ENCODE peak calls at places on chromosomes 12 and 14, in four cellular contexts. K is adrenal gland, G is ovary, E is psoas muscle. S is an unnamed sample. For H3K27me3, the result is how much of the 10 kb centered on the place peaks cover.

GRCh38 chr12:116188581-116188980 is 88.9 kb downstream of the MED13L start:
- DNase-seq in E (no peak), G (no peak), K (no peak), S (no peak)

GRCh38 chr12:80353254-80353653 is 90.8 kb upstream of the PTPRQ start:
- DNase-seq in G (no peak), E (no peak), K (no peak), S (peak)

GRCh38 chr12:92338671-92339070 is 193.0 kb upstream of the BTG1 start:
- DNase-seq in G (no peak), E (no peak), K (no peak), S (no peak)

GRCh38 chr14:93042968-93043940 is 72.5 kb downstream of the ITPK1 start:
- DNase-seq in K (peak), E (no peak), G (no peak), S (peak)

GRCh38 chr12:1282670-1283361 is 291.8 kb downstream of the ERC1 start:
- DNase-seq in G (peak), K (no peak), E (no peak), S (no peak)

GRCh38 chr12:11067514-11067913 is 5.4 kb upstream of the TAS2R46 start:
- DNase-seq in E (no peak), K (peak), G (peak), S (no peak)

GRCh38 chr12:9647825-9648700 is 21.4 kb upstream of the CLEC2D start:
- DNase-seq in G (peak), E (peak), K (peak), S (peak)

GRCh38 chr12:19530631-19531020 is 91.3 kb downstream of the AEBP2 start:
- DNase-seq in K (no peak), G (no peak), E (no peak), S (peak)

GRCh38 chr14:77314043-77314442 is 6.6 kb downstream of the POMT2 start:
- DNase-seq in E (no peak), G (no peak), K (peak), S (peak)

GRCh38 chr12:130838284-130838950 is 633 bp downstream of the STX2 start:
- DNase-seq in K (peak), E (peak), G (peak), S (no peak)

GRCh38 chr12:109310247-109311125 is 1.4 kb upstream of the FOXN4 start:
- DNase-seq in G (no peak), K (no peak), E (no peak), S (no peak)

GRCh38 chr12:2115101-2115845 is 62.5 kb downstream of the CACNA1C start:
- DNase-seq in K (no peak), E (no peak), G (no peak), S (no peak)

GRCh38 chr12:85405781-85406522 is 125.9 kb downstream of the ALX1 start:
- DNase-seq in E (no peak), K (no peak), G (no peak), S (no peak)

GRCh38 chr12:45986646-45987338 is 3.6 kb downstream of the SCAF11 start:
- DNase-seq in G (no peak), E (peak), K (no peak), S (no peak)

GRCh38 chr14:34873591-34874385 is 1.4 kb downstream of the BAZ1A start:
- DNase-seq in E (peak), G (peak), K (peak), S (peak)

GRCh38 chr14:34875031-34875922 is at the start of gene BAZ1A:
- DNase-seq in G (peak), E (peak), K (peak), S (peak)

GRCh38 chr14:34872822-34873590 is 2.2 kb downstream of the BAZ1A start:
- DNase-seq in K (no peak), G (peak), E (no peak), S (peak)

DNA sequence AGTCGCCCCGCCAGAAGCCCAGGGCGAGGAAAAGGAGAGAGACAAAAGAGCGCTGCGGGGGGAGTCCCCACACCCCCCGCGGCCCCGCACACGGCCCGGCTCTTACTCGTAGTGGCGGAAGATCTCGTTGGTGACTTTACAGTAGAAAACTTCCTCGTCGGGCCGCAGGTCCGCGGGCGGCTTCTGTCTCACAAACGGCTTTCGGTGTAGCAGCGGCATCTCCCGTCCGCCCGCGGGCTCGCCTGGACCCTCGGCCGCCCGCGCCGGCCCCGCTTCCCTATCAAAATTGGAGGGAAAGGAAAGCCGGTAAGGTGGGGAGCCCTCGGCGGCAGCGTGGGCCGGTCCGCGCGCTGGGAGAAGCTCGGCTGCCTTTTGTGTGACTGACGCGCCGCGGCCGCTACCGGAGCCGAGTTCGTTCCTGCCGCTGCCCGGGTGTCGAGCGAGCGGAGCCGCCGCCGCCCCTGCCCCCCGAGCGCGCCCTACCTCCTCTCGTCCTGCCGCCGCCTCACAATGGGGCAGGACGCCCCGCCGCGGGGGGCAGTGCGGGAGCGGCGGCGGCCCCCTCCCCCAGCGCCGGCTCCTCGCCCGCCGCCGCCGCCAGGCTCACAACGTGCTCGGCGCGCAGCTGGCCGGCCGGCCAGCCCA is 652 bp downstream of the BAZ1A start:
- DNase-seq in G (peak), K (peak), E (peak), S (no peak)
- TF ChIP-seq CTCF in G (no peak), K (peak), E (peak), S (peak)

DNA sequence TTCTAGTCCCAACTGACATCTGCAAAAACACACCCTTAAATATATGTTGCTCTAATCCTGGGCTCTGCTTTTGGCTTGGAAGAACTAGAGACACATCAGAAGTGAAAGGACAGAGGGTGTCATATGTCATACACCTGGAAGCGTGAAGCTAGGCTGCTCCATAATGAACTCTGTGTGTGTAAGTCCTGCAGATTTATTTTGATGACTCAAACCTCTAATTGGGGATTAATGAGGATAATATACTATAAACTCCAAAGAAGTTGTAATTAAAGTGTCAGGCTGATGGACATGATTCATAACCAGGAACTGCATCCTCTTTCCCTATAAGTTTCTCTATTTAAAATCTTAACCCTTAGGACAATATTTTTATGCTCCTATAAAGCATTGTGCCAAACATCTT is 4.4 kb upstream of the KCNK10 start:
- DNase-seq in K (no peak), E (no peak), G (no peak), S (no peak)
- H3K27me3 ChIP-seq in K (under half), E (under half), G (under half), S (under half)

GRCh38 chr12:48851883-48852733 is at the start of gene DDX23:
- DNase-seq in G (peak), E (peak), K (peak), S (peak)
- TF ChIP-seq CTCF in G (no peak), E (no peak), K (no peak), S (no peak)

GRCh38 chr14:102927346-102927877 is 4.9 kb downstream of the AMN start:
- DNase-seq in E (no peak), K (no peak), G (no peak), S (peak)

GRCh38 chr14:102928412-102929348 is 6.2 kb downstream of the AMN start:
- DNase-seq in K (peak), G (peak), E (peak), S (peak)

GRCh38 chr14:102929349-102930137 is 7.1 kb downstream of the AMN start:
- DNase-seq in E (no peak), K (no peak), G (no peak), S (no peak)

GRCh38 chr14:102926104-102926503 is 3.6 kb downstream of the AMN start:
- DNase-seq in K (no peak), G (no peak), E (no peak), S (no peak)

GRCh38 chr14:102927878-102928411 is 5.5 kb downstream of the AMN start:
- DNase-seq in E (no peak), G (no peak), K (no peak), S (no peak)
- H3K27me3 ChIP-seq in E (under half), G (under half), K (under half), S (under half)

DNA sequence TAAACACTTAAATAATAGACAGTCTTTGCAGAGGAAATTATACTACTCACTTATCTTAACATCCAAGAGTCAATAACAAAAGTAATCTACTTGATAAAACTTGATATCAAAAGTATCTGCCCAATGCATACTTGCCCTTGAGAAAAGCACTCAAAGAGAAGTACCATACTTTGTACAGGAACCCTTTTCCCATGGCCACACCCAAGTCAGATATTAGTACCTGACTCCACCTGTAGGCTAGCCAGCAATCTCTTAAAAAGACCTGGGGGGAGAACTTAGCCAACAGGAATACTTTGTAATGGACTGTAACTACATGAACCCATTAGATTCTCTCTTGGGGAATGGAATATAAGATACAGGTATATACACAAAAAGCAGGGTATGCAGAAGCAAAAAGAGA is 99.6 kb upstream of the HECTD1 start:
- DNase-seq in G (no peak), E (no peak), K (no peak), S (peak)
- TF ChIP-seq CTCF in G (no peak), E (no peak), K (no peak), S (no peak)

GRCh38 chr14:37598085-37598972 is 2.9 kb downstream of the TTC6 start:
- DNase-seq in G (no peak), K (no peak), E (no peak), S (peak)

GRCh38 chr14:37598973-37599526 is 3.6 kb downstream of the TTC6 start:
- DNase-seq in E (no peak), G (no peak), K (no peak), S (no peak)

GRCh38 chr14:37601849-37602248 is 6.4 kb downstream of the TTC6 start:
- DNase-seq in G (no peak), E (no peak), K (no peak), S (no peak)

GRCh38 chr14:37600880-37601741 is 5.7 kb downstream of the TTC6 start:
- DNase-seq in G (no peak), K (no peak), E (no peak), S (peak)

DNA sequence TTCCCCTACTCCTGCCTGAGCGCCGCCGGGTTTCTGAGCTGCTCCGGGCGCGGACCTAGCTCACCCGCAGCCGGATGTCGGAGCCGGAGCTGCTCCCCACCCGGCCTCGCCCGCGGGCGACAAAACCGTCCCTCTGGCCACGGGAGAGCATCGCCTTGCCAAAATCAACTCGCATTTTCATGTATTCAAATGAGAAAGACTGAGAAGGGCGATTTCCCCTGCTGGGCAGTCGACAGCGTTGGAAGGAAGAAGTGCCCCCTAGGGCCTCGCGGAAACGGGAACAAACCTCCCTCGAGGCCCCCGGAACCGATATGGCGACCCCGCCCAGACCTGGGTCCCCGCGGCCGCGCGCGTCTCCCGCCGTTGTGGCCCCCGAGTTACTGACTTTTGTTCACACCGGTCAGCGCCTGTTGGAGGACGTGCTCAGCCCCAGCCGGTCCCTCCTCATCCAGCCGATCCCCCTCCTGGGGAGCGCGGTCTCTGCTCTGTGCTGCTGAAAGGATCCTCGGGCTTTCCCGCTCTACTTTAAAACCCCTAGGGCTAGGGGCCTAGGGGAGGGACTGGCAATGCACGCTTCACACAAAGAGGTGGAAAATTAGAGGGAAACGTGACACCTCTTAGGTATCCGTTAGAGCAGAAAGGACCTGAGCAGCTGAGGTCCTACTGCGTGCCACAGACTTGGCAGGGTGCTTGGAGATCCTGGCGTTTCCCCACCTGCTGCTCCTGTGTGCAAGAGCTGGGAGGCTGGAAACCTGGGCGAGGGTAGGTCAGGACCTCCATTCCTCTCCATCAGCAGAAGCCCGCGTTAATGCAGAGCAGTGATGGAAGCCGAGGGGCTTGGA is 4.3 kb downstream of the TTC6 start:
- DNase-seq in K (no peak), E (no peak), G (no peak), S (peak)
- H3K27me3 ChIP-seq in K (half or more), E (under half), G (under half), S (under half)

S was measured in bronchial epithelial cell.